ENCODE peak calls at places on chromosomes 3 and 15, in four cellular contexts. R is tibial nerve; C is GM23248; N is CD4-positive, alpha-beta T cell. V is an unnamed sample.

GRCh38 chr3:187401861-187402260 is 33.7 kb downstream of the RTP4 start:
- DNase-seq in R (no peak), C (no peak), N (no peak), V (no peak)

GRCh38 chr15:25465835-25466234 is 27.0 kb upstream of the UBE3A start:
- DNase-seq in N (no peak), C (no peak), R (no peak), V (no peak)

GRCh38 chr3:52352566-52352965 is 36.4 kb downstream of the DNAH1 start:
- DNase-seq in N (no peak), C (no peak), R (no peak), V (no peak)

GRCh38 chr3:187041362-187042061 is 97.8 kb downstream of the RPL39L start:
- DNase-seq in C (peak; percentile 44), N (no peak), R (no peak), V (no peak)

GRCh38 chr15:60835974-60836373 is 357.0 kb upstream of the ICE2 start:
- DNase-seq in C (peak; percentile 97), N (no peak), R (no peak), V (no peak)

GRCh38 chr15:69478259-69478687 is 25.7 kb downstream of the RPLP1 start:
- DNase-seq in N (no peak), C (peak; percentile 50), R (no peak), V (peak; percentile 37)

GRCh38 chr3:99945328-99945995 is 127.8 kb downstream of the CMSS1 start:
- DNase-seq in C (peak; percentile 45), N (no peak), R (no peak), V (no peak)

GRCh38 chr3:94061297-94061696 is 1.4 kb downstream of the DHFR2 start:
- DNase-seq in R (no peak), C (no peak), N (no peak), V (no peak)

GRCh38 chr3:80263260-80263659 is 495.5 kb upstream of the ROBO1 start:
- DNase-seq in R (no peak), C (no peak), N (no peak), V (no peak)

GRCh38 chr3:113079532-113079931 is 88.7 kb downstream of the GTPBP8 start:
- DNase-seq in N (no peak), C (no peak), R (no peak), V (no peak)

GRCh38 chr3:113088616-113089015 is 97.8 kb downstream of the GTPBP8 start:
- DNase-seq in C (no peak), N (no peak), R (no peak), V (no peak)

GRCh38 chr3:113086506-113087461 is 96.0 kb downstream of the GTPBP8 start:
- DNase-seq in C (no peak), N (no peak), R (no peak), V (no peak)

DNA sequence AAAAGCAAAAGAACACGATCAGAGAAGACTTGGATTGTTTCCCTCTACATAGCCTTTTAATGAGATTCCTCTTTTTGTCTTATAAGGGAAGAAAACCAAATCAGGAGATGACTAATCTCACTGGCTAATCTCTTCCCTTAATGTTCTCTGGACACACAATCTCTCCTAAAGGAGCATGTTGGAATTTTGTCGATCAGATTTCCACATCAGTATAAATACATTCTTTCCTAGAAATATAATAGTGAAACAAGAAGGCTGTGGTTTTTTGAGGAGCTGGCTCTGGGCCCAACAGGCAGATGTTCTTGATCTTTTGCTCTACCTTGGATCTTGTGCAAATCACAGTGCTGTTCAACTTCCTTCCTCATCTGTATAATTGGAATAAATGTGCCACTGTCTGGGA is 94.0 kb downstream of the GTPBP8 start:
- DNase-seq in N (no peak), C (peak; percentile 41), R (peak; percentile 57), V (no peak)
- H3K27ac ChIP-seq in N (no peak overlapping the region), C (no peak overlapping the region), R (peak overlapping the region; percentile 53), V (no peak overlapping the region)

DNA sequence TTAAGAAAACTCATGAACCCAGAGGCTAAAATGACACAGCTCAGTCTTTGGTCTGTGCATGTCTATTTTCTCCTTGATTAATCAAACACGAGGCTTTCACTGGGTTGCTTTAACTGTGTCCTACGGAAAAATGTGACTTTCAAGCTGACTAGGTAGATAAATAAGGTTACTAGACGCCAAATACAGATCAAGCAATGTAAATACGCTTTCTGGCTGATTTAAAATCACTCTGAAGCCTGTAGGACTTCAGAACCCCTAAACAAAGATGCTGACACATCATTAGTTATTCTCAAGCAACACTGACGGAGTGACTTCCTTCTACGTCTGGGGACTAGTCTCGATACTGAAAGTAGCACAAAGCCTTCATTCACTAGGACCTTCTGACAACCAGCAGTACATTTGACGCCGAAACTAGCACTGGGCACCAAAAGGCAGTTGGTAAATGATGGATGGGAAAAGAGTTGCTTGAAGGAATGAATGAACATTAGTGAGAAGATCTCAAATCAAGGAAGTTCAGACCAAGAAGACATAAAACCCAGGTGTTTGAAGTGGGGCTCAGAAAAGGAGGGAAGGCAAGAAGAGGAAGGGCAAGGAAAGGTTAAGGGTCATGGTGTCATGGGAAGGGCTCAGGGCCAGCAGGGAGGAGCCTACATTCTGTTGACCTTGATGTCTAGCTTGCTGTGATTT is 67.1 kb upstream of the CDV3 start:
- DNase-seq in R (peak; percentile 8), N (no peak), C (no peak), V (no peak)
- H3K27ac ChIP-seq in R (peak overlapping the region; percentile 62), N (no peak overlapping the region), C (no peak overlapping the region), V (no peak overlapping the region)

DNA sequence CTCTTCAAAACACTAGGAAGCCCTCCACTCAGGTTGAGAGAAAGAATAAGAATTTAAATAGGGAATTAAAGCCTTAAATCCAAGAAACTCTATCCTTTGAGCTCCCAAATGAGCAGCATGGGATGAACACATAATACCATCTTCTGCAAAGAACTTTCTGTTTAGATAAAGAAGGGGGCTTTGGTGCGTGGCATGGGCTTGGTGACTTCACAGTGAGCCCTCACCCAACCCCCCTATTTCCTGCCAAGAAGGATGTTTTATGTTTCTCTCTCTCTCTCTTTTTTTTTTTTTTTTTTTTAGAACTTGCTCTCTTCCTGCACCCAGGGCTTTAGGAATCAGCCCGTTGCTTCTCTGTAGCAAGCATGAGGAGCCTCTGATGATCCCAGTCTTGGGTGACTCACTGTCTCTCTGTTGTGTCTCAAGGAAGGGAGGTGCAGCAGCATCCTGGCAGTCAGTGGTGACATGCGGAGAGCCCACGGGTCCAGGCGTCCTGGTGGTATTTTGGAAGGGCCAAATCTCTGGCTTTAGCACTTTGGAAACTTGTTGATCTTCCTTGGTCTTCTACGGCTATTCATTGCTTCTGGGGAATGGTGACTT is 49.1 kb downstream of the CCK start:
- DNase-seq in N (no peak), C (peak; percentile 85), R (no peak), V (no peak)
- H3K27ac ChIP-seq in N (peak overlapping the region; percentile 44), C (peak overlapping the region; percentile 27), R (no peak overlapping the region), V (no peak overlapping the region)

GRCh38 chr3:123390865-123391613 is 57.9 kb downstream of the ADCY5 start:
- DNase-seq in R (peak; percentile 27), C (peak; percentile 22), N (no peak), V (no peak)

GRCh38 chr3:123392871-123393620 is 55.8 kb downstream of the ADCY5 start:
- DNase-seq in R (no peak), C (no peak), N (no peak), V (no peak)

GRCh38 chr3:123395235-123395634 is 53.7 kb downstream of the ADCY5 start:
- DNase-seq in C (no peak), R (no peak), N (no peak), V (no peak)

GRCh38 chr3:123394391-123395022 is 54.4 kb downstream of the ADCY5 start:
- DNase-seq in N (no peak), C (no peak), R (no peak), V (no peak)

DNA sequence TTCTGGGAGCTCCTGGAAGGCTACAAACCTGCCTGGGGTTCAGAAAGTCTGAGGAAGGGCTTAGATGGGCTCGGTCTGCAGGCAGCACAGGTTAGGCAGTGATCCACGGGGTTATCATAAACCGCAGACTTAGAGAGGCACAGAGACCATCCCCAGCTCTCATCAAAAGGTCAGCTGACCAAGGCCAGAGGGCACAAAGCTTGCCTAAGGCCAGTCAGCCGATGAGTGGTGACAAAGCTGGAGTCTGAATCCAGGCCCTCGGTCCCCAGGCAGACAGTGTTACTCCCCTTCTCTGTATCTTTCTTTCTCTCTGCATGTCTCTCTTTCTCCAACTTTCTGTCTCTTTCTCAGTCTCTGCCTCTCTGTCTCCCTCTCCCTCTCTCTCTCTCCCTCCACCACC is 56.5 kb downstream of the ADCY5 start:
- DNase-seq in N (no peak), R (no peak), C (no peak), V (no peak)
- H3K27ac ChIP-seq in N (no peak overlapping the region), R (peak overlapping the region; percentile 3), C (no peak overlapping the region), V (no peak overlapping the region)

GRCh38 chr15:52481915-52482314 is 46.8 kb downstream of the MYO5A start:
- DNase-seq in C (peak; percentile 83), N (peak; percentile 27), R (peak; percentile 16), V (no peak)

GRCh38 chr15:52485290-52485689 is 43.4 kb downstream of the MYO5A start:
- DNase-seq in C (no peak), N (no peak), R (no peak), V (no peak)

GRCh38 chr15:52488830-52489229 is 39.9 kb downstream of the MYO5A start:
- DNase-seq in R (no peak), C (no peak), N (no peak), V (no peak)

GRCh38 chr15:52483712-52484111 is 45.0 kb downstream of the MYO5A start:
- DNase-seq in C (peak; percentile 78), N (no peak), R (no peak), V (no peak)

GRCh38 chr15:52486003-52486996 is 42.4 kb downstream of the MYO5A start:
- DNase-seq in C (no peak), N (no peak), R (no peak), V (no peak)
- H3K27ac ChIP-seq in C (no peak overlapping the region), N (no peak overlapping the region), R (no peak overlapping the region), V (peak overlapping the region; percentile 50)

GRCh38 chr15:67103021-67103420 is 37.6 kb downstream of the SMAD3 start:
- DNase-seq in R (no peak), C (no peak), N (no peak), V (no peak)

GRCh38 chr15:67103432-67103831 is 38.0 kb downstream of the SMAD3 start:
- DNase-seq in C (no peak), N (no peak), R (no peak), V (no peak)

GRCh38 chr15:67103869-67104268 is 38.5 kb downstream of the SMAD3 start:
- DNase-seq in R (no peak), C (no peak), N (peak; percentile 24), V (no peak)

GRCh38 chr15:67105065-67105951 is 39.9 kb downstream of the SMAD3 start:
- DNase-seq in R (peak; percentile 37), N (no peak), C (peak; percentile 98), V (no peak)

DNA sequence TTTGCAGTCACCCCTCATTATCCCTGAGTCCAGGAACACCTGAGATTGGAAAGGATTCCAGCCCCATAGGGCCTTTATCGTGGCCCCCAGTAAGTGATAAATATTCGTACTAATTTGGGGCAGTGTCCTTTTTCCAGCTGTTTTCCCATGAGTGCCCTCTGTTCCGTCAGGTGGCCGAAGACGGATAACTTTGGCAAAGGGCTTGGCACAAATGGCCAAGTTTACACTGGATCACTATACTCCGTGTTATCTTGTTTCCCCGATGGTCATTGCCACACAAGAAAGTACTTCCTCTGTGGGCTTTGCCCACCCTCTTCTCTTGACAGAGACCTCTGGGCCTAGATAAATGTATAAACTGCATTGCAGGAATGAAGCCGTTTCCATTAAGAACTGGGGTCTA is 39.1 kb downstream of the SMAD3 start:
- DNase-seq in R (no peak), N (no peak), C (no peak), V (no peak)
- H3K27ac ChIP-seq in R (peak overlapping the region; percentile 79), N (peak overlapping the region; percentile 34), C (peak overlapping the region; percentile 95), V (no peak overlapping the region)

V was measured in substantia nigra.